ENCODE peak calls at places on chromosomes 2 and 18, in ten cellular contexts. One of them, this sample, is unnamed.

GRCh38 chr2:173118385-173118784 is 42.7 kb downstream of the MAP3K20 start:
- DNase-seq in activated T-cell treated with anti-CD3 and anti-CD28 coated beads for 1 hour: no peak
- DNase-seq in thoracic aorta: no peak
- DNase-seq in germinal center: no peak
- DNase-seq in endothelial cell: no peak
- DNase-seq in astrocyte of the spinal cord: no peak
- DNase-seq in stimulated activated CD4-positive, alpha-beta T cell treated with anti-CD3 and anti-CD28 coated beads, Interleukin-1b, Interleukin-23, amount 100 ng/mL, for 4 hours: no peak
- DNase-seq in CD8-positive, alpha-beta memory T cell: no peak
- DNase-seq in PC-3: no peak
- DNase-seq in CD4-positive, CD25-positive, alpha-beta regulatory T cell: no peak
- DNase-seq in this sample: peak

GRCh38 chr2:31090188-31090587 is 48.1 kb downstream of the GALNT14 start:
- DNase-seq in activated T-cell treated with anti-CD3 and anti-CD28 coated beads for 1 hour: no peak
- DNase-seq in thoracic aorta: no peak
- DNase-seq in germinal center: no peak
- DNase-seq in endothelial cell: no peak
- DNase-seq in astrocyte of the spinal cord: no peak
- DNase-seq in stimulated activated CD4-positive, alpha-beta T cell treated with anti-CD3 and anti-CD28 coated beads, Interleukin-1b, Interleukin-23, amount 100 ng/mL, for 4 hours: no peak
- DNase-seq in CD8-positive, alpha-beta memory T cell: no peak
- DNase-seq in PC-3: no peak
- DNase-seq in CD4-positive, CD25-positive, alpha-beta regulatory T cell: no peak
- DNase-seq in this sample: no peak

GRCh38 chr18:68083131-68083530 is 566.6 kb upstream of the DSEL start:
- DNase-seq in activated T-cell treated with anti-CD3 and anti-CD28 coated beads for 1 hour: no peak
- DNase-seq in thoracic aorta: no peak
- DNase-seq in germinal center: no peak
- DNase-seq in endothelial cell: no peak
- DNase-seq in astrocyte of the spinal cord: peak
- DNase-seq in stimulated activated CD4-positive, alpha-beta T cell treated with anti-CD3 and anti-CD28 coated beads, Interleukin-1b, Interleukin-23, amount 100 ng/mL, for 4 hours: no peak
- DNase-seq in CD8-positive, alpha-beta memory T cell: no peak
- DNase-seq in PC-3: no peak
- DNase-seq in CD4-positive, CD25-positive, alpha-beta regulatory T cell: no peak
- DNase-seq in this sample: peak

GRCh38 chr2:222115296-222115695 is 183.5 kb downstream of the PAX3 start:
- DNase-seq in activated T-cell treated with anti-CD3 and anti-CD28 coated beads for 1 hour: no peak
- DNase-seq in thoracic aorta: no peak
- DNase-seq in germinal center: no peak
- DNase-seq in endothelial cell: no peak
- DNase-seq in astrocyte of the spinal cord: no peak
- DNase-seq in stimulated activated CD4-positive, alpha-beta T cell treated with anti-CD3 and anti-CD28 coated beads, Interleukin-1b, Interleukin-23, amount 100 ng/mL, for 4 hours: no peak
- DNase-seq in CD8-positive, alpha-beta memory T cell: no peak
- DNase-seq in PC-3: no peak
- DNase-seq in CD4-positive, CD25-positive, alpha-beta regulatory T cell: no peak
- DNase-seq in this sample: no peak

GRCh38 chr2:223262946-223263345 is 211.0 kb downstream of the KCNE4 start:
- DNase-seq in activated T-cell treated with anti-CD3 and anti-CD28 coated beads for 1 hour: no peak
- DNase-seq in thoracic aorta: no peak
- DNase-seq in germinal center: no peak
- DNase-seq in endothelial cell: no peak
- DNase-seq in astrocyte of the spinal cord: peak
- DNase-seq in stimulated activated CD4-positive, alpha-beta T cell treated with anti-CD3 and anti-CD28 coated beads, Interleukin-1b, Interleukin-23, amount 100 ng/mL, for 4 hours: no peak
- DNase-seq in CD8-positive, alpha-beta memory T cell: no peak
- DNase-seq in PC-3: peak
- DNase-seq in CD4-positive, CD25-positive, alpha-beta regulatory T cell: no peak
- DNase-seq in this sample: peak

GRCh38 chr2:157460897-157461296 is 17.0 kb upstream of the CYTIP start:
- DNase-seq in activated T-cell treated with anti-CD3 and anti-CD28 coated beads for 1 hour: no peak
- DNase-seq in thoracic aorta: no peak
- DNase-seq in germinal center: no peak
- DNase-seq in endothelial cell: no peak
- DNase-seq in astrocyte of the spinal cord: no peak
- DNase-seq in stimulated activated CD4-positive, alpha-beta T cell treated with anti-CD3 and anti-CD28 coated beads, Interleukin-1b, Interleukin-23, amount 100 ng/mL, for 4 hours: no peak
- DNase-seq in CD8-positive, alpha-beta memory T cell: no peak
- DNase-seq in PC-3: no peak
- DNase-seq in CD4-positive, CD25-positive, alpha-beta regulatory T cell: no peak
- DNase-seq in this sample: no peak

GRCh38 chr2:64400103-64400728 is 53.7 kb upstream of the LGALSL start:
- DNase-seq in activated T-cell treated with anti-CD3 and anti-CD28 coated beads for 1 hour: no peak
- DNase-seq in thoracic aorta: no peak
- DNase-seq in germinal center: no peak
- DNase-seq in endothelial cell: no peak
- DNase-seq in astrocyte of the spinal cord: no peak
- DNase-seq in stimulated activated CD4-positive, alpha-beta T cell treated with anti-CD3 and anti-CD28 coated beads, Interleukin-1b, Interleukin-23, amount 100 ng/mL, for 4 hours: no peak
- DNase-seq in CD8-positive, alpha-beta memory T cell: no peak
- DNase-seq in PC-3: peak
- DNase-seq in CD4-positive, CD25-positive, alpha-beta regulatory T cell: no peak
- DNase-seq in this sample: peak

GRCh38 chr2:85794491-85795121 is 40.8 kb downstream of the ATOH8 start:
- DNase-seq in activated T-cell treated with anti-CD3 and anti-CD28 coated beads for 1 hour: no peak
- DNase-seq in thoracic aorta: no peak
- DNase-seq in germinal center: no peak
- DNase-seq in endothelial cell: no peak
- DNase-seq in astrocyte of the spinal cord: no peak
- DNase-seq in stimulated activated CD4-positive, alpha-beta T cell treated with anti-CD3 and anti-CD28 coated beads, Interleukin-1b, Interleukin-23, amount 100 ng/mL, for 4 hours: no peak
- DNase-seq in CD8-positive, alpha-beta memory T cell: no peak
- DNase-seq in PC-3: no peak
- DNase-seq in CD4-positive, CD25-positive, alpha-beta regulatory T cell: no peak
- DNase-seq in this sample: no peak

GRCh38 chr2:17326717-17327116 is 191.5 kb downstream of the RAD51AP2 start:
- DNase-seq in activated T-cell treated with anti-CD3 and anti-CD28 coated beads for 1 hour: no peak
- DNase-seq in thoracic aorta: no peak
- DNase-seq in germinal center: no peak
- DNase-seq in endothelial cell: no peak
- DNase-seq in astrocyte of the spinal cord: no peak
- DNase-seq in stimulated activated CD4-positive, alpha-beta T cell treated with anti-CD3 and anti-CD28 coated beads, Interleukin-1b, Interleukin-23, amount 100 ng/mL, for 4 hours: no peak
- DNase-seq in CD8-positive, alpha-beta memory T cell: no peak
- DNase-seq in PC-3: no peak
- DNase-seq in CD4-positive, CD25-positive, alpha-beta regulatory T cell: no peak
- DNase-seq in this sample: no peak

GRCh38 chr2:3454802-3455201 is 64.5 kb downstream of the ADI1 start:
- DNase-seq in activated T-cell treated with anti-CD3 and anti-CD28 coated beads for 1 hour: no peak
- DNase-seq in thoracic aorta: no peak
- DNase-seq in germinal center: no peak
- DNase-seq in endothelial cell: no peak
- DNase-seq in astrocyte of the spinal cord: no peak
- DNase-seq in stimulated activated CD4-positive, alpha-beta T cell treated with anti-CD3 and anti-CD28 coated beads, Interleukin-1b, Interleukin-23, amount 100 ng/mL, for 4 hours: no peak
- DNase-seq in CD8-positive, alpha-beta memory T cell: no peak
- DNase-seq in PC-3: no peak
- DNase-seq in CD4-positive, CD25-positive, alpha-beta regulatory T cell: no peak
- DNase-seq in this sample: no peak

GRCh38 chr2:74552914-74553811 is 579 bp downstream of the LOXL3 start:
- DNase-seq in activated T-cell treated with anti-CD3 and anti-CD28 coated beads for 1 hour: no peak
- DNase-seq in thoracic aorta: no peak
- DNase-seq in germinal center: no peak
- DNase-seq in endothelial cell: no peak
- DNase-seq in astrocyte of the spinal cord: no peak
- DNase-seq in stimulated activated CD4-positive, alpha-beta T cell treated with anti-CD3 and anti-CD28 coated beads, Interleukin-1b, Interleukin-23, amount 100 ng/mL, for 4 hours: no peak
- DNase-seq in CD8-positive, alpha-beta memory T cell: no peak
- DNase-seq in PC-3: no peak
- DNase-seq in CD4-positive, CD25-positive, alpha-beta regulatory T cell: no peak
- DNase-seq in this sample: no peak

GRCh38 chr2:43766006-43766405 is 7.8 kb upstream of the DYNC2LI1 start:
- DNase-seq in activated T-cell treated with anti-CD3 and anti-CD28 coated beads for 1 hour: no peak
- DNase-seq in thoracic aorta: no peak
- DNase-seq in germinal center: no peak
- DNase-seq in endothelial cell: no peak
- DNase-seq in astrocyte of the spinal cord: no peak
- DNase-seq in stimulated activated CD4-positive, alpha-beta T cell treated with anti-CD3 and anti-CD28 coated beads, Interleukin-1b, Interleukin-23, amount 100 ng/mL, for 4 hours: no peak
- DNase-seq in CD8-positive, alpha-beta memory T cell: no peak
- DNase-seq in PC-3: peak
- DNase-seq in CD4-positive, CD25-positive, alpha-beta regulatory T cell: no peak
- DNase-seq in this sample: no peak

GRCh38 chr18:26547302-26548143 is 830 bp downstream of the KCTD1 start:
- DNase-seq in activated T-cell treated with anti-CD3 and anti-CD28 coated beads for 1 hour: peak
- DNase-seq in thoracic aorta: no peak
- DNase-seq in germinal center: peak
- DNase-seq in endothelial cell: peak
- DNase-seq in astrocyte of the spinal cord: peak
- DNase-seq in stimulated activated CD4-positive, alpha-beta T cell treated with anti-CD3 and anti-CD28 coated beads, Interleukin-1b, Interleukin-23, amount 100 ng/mL, for 4 hours: peak
- DNase-seq in CD8-positive, alpha-beta memory T cell: peak
- DNase-seq in PC-3: no peak
- DNase-seq in CD4-positive, CD25-positive, alpha-beta regulatory T cell: peak
- DNase-seq in this sample: peak

GRCh38 chr2:15588329-15588919 is 3.2 kb upstream of the DDX1 start:
- DNase-seq in activated T-cell treated with anti-CD3 and anti-CD28 coated beads for 1 hour: no peak
- DNase-seq in thoracic aorta: no peak
- DNase-seq in germinal center: peak
- DNase-seq in endothelial cell: peak
- DNase-seq in astrocyte of the spinal cord: peak
- DNase-seq in stimulated activated CD4-positive, alpha-beta T cell treated with anti-CD3 and anti-CD28 coated beads, Interleukin-1b, Interleukin-23, amount 100 ng/mL, for 4 hours: no peak
- DNase-seq in CD8-positive, alpha-beta memory T cell: no peak
- DNase-seq in PC-3: peak
- DNase-seq in CD4-positive, CD25-positive, alpha-beta regulatory T cell: peak
- DNase-seq in this sample: peak

GRCh38 chr2:240467659-240468299 is 32.3 kb downstream of the GPC1 start:
- DNase-seq in activated T-cell treated with anti-CD3 and anti-CD28 coated beads for 1 hour: no peak
- DNase-seq in thoracic aorta: peak
- DNase-seq in germinal center: no peak
- DNase-seq in endothelial cell: peak
- DNase-seq in astrocyte of the spinal cord: no peak
- DNase-seq in stimulated activated CD4-positive, alpha-beta T cell treated with anti-CD3 and anti-CD28 coated beads, Interleukin-1b, Interleukin-23, amount 100 ng/mL, for 4 hours: no peak
- DNase-seq in CD8-positive, alpha-beta memory T cell: no peak
- DNase-seq in PC-3: no peak
- DNase-seq in CD4-positive, CD25-positive, alpha-beta regulatory T cell: no peak
- DNase-seq in this sample: no peak

GRCh38 chr2:117917223-117917917 is 96.5 kb downstream of the CCDC93 start:
- DNase-seq in activated T-cell treated with anti-CD3 and anti-CD28 coated beads for 1 hour: no peak
- DNase-seq in thoracic aorta: no peak
- DNase-seq in germinal center: no peak
- DNase-seq in endothelial cell: no peak
- DNase-seq in astrocyte of the spinal cord: no peak
- DNase-seq in stimulated activated CD4-positive, alpha-beta T cell treated with anti-CD3 and anti-CD28 coated beads, Interleukin-1b, Interleukin-23, amount 100 ng/mL, for 4 hours: no peak
- DNase-seq in CD8-positive, alpha-beta memory T cell: no peak
- DNase-seq in PC-3: peak
- DNase-seq in CD4-positive, CD25-positive, alpha-beta regulatory T cell: no peak
- DNase-seq in this sample: peak

GRCh38 chr2:118477111-118477517 is 370.3 kb downstream of the EN1 start:
- DNase-seq in activated T-cell treated with anti-CD3 and anti-CD28 coated beads for 1 hour: no peak
- DNase-seq in thoracic aorta: no peak
- DNase-seq in germinal center: no peak
- DNase-seq in endothelial cell: no peak
- DNase-seq in astrocyte of the spinal cord: no peak
- DNase-seq in stimulated activated CD4-positive, alpha-beta T cell treated with anti-CD3 and anti-CD28 coated beads, Interleukin-1b, Interleukin-23, amount 100 ng/mL, for 4 hours: no peak
- DNase-seq in CD8-positive, alpha-beta memory T cell: no peak
- DNase-seq in PC-3: no peak
- DNase-seq in CD4-positive, CD25-positive, alpha-beta regulatory T cell: no peak
- DNase-seq in this sample: peak

GRCh38 chr2:30351087-30351486 is 96.0 kb upstream of the LCLAT1 start:
- DNase-seq in activated T-cell treated with anti-CD3 and anti-CD28 coated beads for 1 hour: no peak
- DNase-seq in thoracic aorta: no peak
- DNase-seq in germinal center: no peak
- DNase-seq in endothelial cell: peak
- DNase-seq in astrocyte of the spinal cord: no peak
- DNase-seq in stimulated activated CD4-positive, alpha-beta T cell treated with anti-CD3 and anti-CD28 coated beads, Interleukin-1b, Interleukin-23, amount 100 ng/mL, for 4 hours: no peak
- DNase-seq in CD8-positive, alpha-beta memory T cell: no peak
- DNase-seq in PC-3: no peak
- DNase-seq in CD4-positive, CD25-positive, alpha-beta regulatory T cell: no peak
- DNase-seq in this sample: no peak

GRCh38 chr2:121284424-121285076 is 452 bp downstream of the TFCP2L1 start:
- DNase-seq in activated T-cell treated with anti-CD3 and anti-CD28 coated beads for 1 hour: no peak
- DNase-seq in thoracic aorta: no peak
- DNase-seq in germinal center: peak
- DNase-seq in endothelial cell: peak
- DNase-seq in astrocyte of the spinal cord: no peak
- DNase-seq in stimulated activated CD4-positive, alpha-beta T cell treated with anti-CD3 and anti-CD28 coated beads, Interleukin-1b, Interleukin-23, amount 100 ng/mL, for 4 hours: no peak
- DNase-seq in CD8-positive, alpha-beta memory T cell: no peak
- DNase-seq in PC-3: no peak
- DNase-seq in CD4-positive, CD25-positive, alpha-beta regulatory T cell: no peak
- DNase-seq in this sample: no peak